ENCODE peak calls at places on chromosomes 6 and 20, in eight cellular contexts. One of them, this sample, is unnamed.

GRCh38 chr6:7258231-7258763 is 54.7 kb downstream of the SSR1 start:
- DNase-seq in uterus: no peak
- DNase-seq in GM23248: no peak
- DNase-seq in heart right ventricle: no peak
- DNase-seq in osteoblast: peak; percentile 39
- DNase-seq in heart left ventricle: no peak
- DNase-seq in Peyer's patch: no peak
- DNase-seq in body of pancreas: no peak
- DNase-seq in this sample: peak; percentile 25

GRCh38 chr6:127811939-127812338 is 88.9 kb downstream of the THEMIS start:
- DNase-seq in uterus: no peak
- DNase-seq in GM23248: no peak
- DNase-seq in heart right ventricle: no peak
- DNase-seq in osteoblast: no peak
- DNase-seq in heart left ventricle: no peak
- DNase-seq in Peyer's patch: no peak
- DNase-seq in body of pancreas: no peak
- DNase-seq in this sample: no peak

GRCh38 chr6:44291841-44292240 is 21.3 kb downstream of the AARS2 start:
- DNase-seq in uterus: no peak
- DNase-seq in GM23248: no peak
- DNase-seq in heart right ventricle: no peak
- DNase-seq in osteoblast: no peak
- DNase-seq in heart left ventricle: no peak
- DNase-seq in Peyer's patch: no peak
- DNase-seq in body of pancreas: no peak
- DNase-seq in this sample: peak; percentile 57

GRCh38 chr6:39882567-39882953 is 51.7 kb downstream of the MOCS1 start:
- DNase-seq in uterus: no peak
- DNase-seq in GM23248: peak; percentile 76
- DNase-seq in heart right ventricle: peak; percentile 67
- DNase-seq in osteoblast: peak; percentile 96
- DNase-seq in heart left ventricle: peak; percentile 69
- DNase-seq in Peyer's patch: no peak
- DNase-seq in body of pancreas: no peak
- DNase-seq in this sample: peak; percentile 93

GRCh38 chr6:112216699-112217551 is 37.4 kb downstream of the LAMA4 start:
- DNase-seq in uterus: no peak
- DNase-seq in GM23248: peak; percentile 91
- DNase-seq in heart right ventricle: no peak
- DNase-seq in osteoblast: peak; percentile 58
- DNase-seq in heart left ventricle: no peak
- DNase-seq in Peyer's patch: no peak
- DNase-seq in body of pancreas: no peak
- DNase-seq in this sample: no peak

GRCh38 chr6:49088631-49089030 is 374.4 kb downstream of the MMUT start:
- DNase-seq in uterus: no peak
- DNase-seq in GM23248: no peak
- DNase-seq in heart right ventricle: no peak
- DNase-seq in osteoblast: peak; percentile 29
- DNase-seq in heart left ventricle: no peak
- DNase-seq in Peyer's patch: no peak
- DNase-seq in body of pancreas: no peak
- DNase-seq in this sample: no peak

GRCh38 chr20:25738198-25738597 is 41.5 kb upstream of the ZNF337 start:
- DNase-seq in uterus: no peak
- DNase-seq in GM23248: peak; percentile 17
- DNase-seq in heart right ventricle: no peak
- DNase-seq in osteoblast: no peak
- DNase-seq in heart left ventricle: no peak
- DNase-seq in Peyer's patch: no peak
- DNase-seq in body of pancreas: no peak
- DNase-seq in this sample: no peak

GRCh38 chr6:106377061-106377540 is 16.6 kb downstream of the CRYBG1 start:
- DNase-seq in uterus: no peak
- DNase-seq in GM23248: peak; percentile 41
- DNase-seq in heart right ventricle: no peak
- DNase-seq in osteoblast: peak; percentile 58
- DNase-seq in heart left ventricle: no peak
- DNase-seq in Peyer's patch: no peak
- DNase-seq in body of pancreas: no peak
- DNase-seq in this sample: no peak

GRCh38 chr6:151230277-151230577 is 9.5 kb upstream of the AKAP12 start:
- DNase-seq in uterus: no peak
- DNase-seq in GM23248: no peak
- DNase-seq in heart right ventricle: no peak
- DNase-seq in osteoblast: no peak
- DNase-seq in heart left ventricle: no peak
- DNase-seq in Peyer's patch: no peak
- DNase-seq in body of pancreas: no peak
- DNase-seq in this sample: no peak

GRCh38 chr6:36355819-36356218 is 19.1 kb upstream of the BNIP5 start:
- DNase-seq in uterus: no peak
- DNase-seq in GM23248: no peak
- DNase-seq in heart right ventricle: no peak
- DNase-seq in osteoblast: no peak
- DNase-seq in heart left ventricle: no peak
- DNase-seq in Peyer's patch: no peak
- DNase-seq in body of pancreas: no peak
- DNase-seq in this sample: no peak
- H3K27ac ChIP-seq in uterus: no peak overlapping the region
- H3K27ac ChIP-seq in GM23248: no peak overlapping the region
- H3K27ac ChIP-seq in heart right ventricle: no peak overlapping the region
- H3K27ac ChIP-seq in osteoblast: peak overlapping the region; percentile 64
- H3K27ac ChIP-seq in heart left ventricle: no peak overlapping the region
- H3K27ac ChIP-seq in Peyer's patch: no peak overlapping the region
- H3K27ac ChIP-seq in body of pancreas: no peak overlapping the region
- H3K27ac ChIP-seq in this sample: no peak overlapping the region

DNA sequence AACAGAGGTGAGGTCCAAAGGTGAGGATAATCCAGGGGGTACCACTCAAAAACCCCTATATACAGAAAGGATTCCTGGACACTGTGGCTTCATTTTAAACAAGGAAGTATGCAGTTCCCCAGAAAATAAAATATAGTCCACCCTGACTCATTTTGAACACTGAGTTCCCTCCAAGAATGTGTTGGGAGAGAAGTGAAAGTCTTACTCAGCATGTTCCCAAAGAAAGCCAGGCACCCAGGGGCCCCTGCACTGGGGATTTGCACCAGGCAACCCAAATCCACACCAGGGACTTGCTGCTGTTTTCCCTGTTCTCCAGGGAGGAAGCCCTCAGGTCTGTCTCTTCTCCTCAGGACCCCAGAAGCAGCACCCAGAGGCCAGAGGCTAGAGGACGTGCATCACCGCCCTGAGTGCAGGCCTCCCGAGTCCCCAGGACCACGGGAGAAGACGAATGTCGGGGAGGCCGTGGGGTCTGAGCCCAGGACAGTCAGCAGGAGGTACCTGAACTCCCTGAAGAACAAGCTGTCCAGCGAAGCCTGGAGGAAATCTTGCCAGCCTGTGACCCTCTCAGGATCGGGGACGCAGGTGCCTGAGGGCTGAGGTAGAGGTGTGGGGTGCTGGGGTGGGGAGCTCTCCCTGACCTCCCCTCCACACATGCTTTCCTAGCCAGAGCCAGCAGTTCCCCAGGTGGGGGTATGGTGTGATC is 3.2 kb downstream of the FGD2 start:
- DNase-seq in uterus: no peak
- DNase-seq in GM23248: peak; percentile 15
- DNase-seq in heart right ventricle: no peak
- DNase-seq in osteoblast: no peak
- DNase-seq in heart left ventricle: no peak
- DNase-seq in Peyer's patch: no peak
- DNase-seq in body of pancreas: no peak
- DNase-seq in this sample: peak; percentile 44
- H3K4me1 ChIP-seq in uterus: no peaks in the 10 kb centered on the region
- H3K4me1 ChIP-seq in GM23248: peaks cover 7% of the 10 kb centered on the region
- H3K4me1 ChIP-seq in heart right ventricle: no peaks in the 10 kb centered on the region
- H3K4me1 ChIP-seq in osteoblast: peaks cover 13% of the 10 kb centered on the region
- H3K4me1 ChIP-seq in heart left ventricle: no peaks in the 10 kb centered on the region
- H3K4me1 ChIP-seq in Peyer's patch: no peaks in the 10 kb centered on the region
- H3K4me1 ChIP-seq in body of pancreas: peaks cover 3% of the 10 kb centered on the region
- H3K4me1 ChIP-seq in this sample: no peaks in the 10 kb centered on the region

DNA sequence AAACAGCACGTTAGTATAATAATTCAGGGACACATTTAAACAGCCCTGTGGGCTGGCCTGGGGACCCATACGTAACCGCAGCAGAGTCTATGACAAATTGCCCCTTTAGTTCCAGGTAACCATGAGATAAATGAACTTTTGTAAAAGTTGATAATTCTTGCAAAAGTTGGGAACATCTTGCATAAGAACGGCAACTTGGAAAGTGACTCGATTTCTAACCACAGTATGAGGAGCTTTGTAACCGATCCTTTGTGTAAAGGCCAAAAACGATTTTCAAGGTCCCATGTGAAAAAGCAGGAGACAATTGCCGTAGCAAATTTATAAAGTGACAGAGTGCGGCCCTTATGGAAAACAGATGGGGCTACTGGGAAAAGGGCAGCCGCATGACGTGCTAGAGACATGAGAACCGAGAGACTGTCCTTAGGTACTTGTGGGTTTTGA is 81.6 kb downstream of the PSMG4 start:
- DNase-seq in uterus: no peak
- DNase-seq in GM23248: peak; percentile 70
- DNase-seq in heart right ventricle: no peak
- DNase-seq in osteoblast: no peak
- DNase-seq in heart left ventricle: no peak
- DNase-seq in Peyer's patch: no peak
- DNase-seq in body of pancreas: no peak
- DNase-seq in this sample: peak; percentile 42
- H3K4me3 ChIP-seq in uterus: no peak overlapping the region
- H3K4me3 ChIP-seq in GM23248: peak overlapping the region; percentile 30
- H3K4me3 ChIP-seq in heart right ventricle: no peak overlapping the region
- H3K4me3 ChIP-seq in osteoblast: peak overlapping the region; percentile 30
- H3K4me3 ChIP-seq in heart left ventricle: no peak overlapping the region
- H3K4me3 ChIP-seq in Peyer's patch: no peak overlapping the region
- H3K4me3 ChIP-seq in body of pancreas: no peak overlapping the region
- H3K4me3 ChIP-seq in this sample: no peak overlapping the region

DNA sequence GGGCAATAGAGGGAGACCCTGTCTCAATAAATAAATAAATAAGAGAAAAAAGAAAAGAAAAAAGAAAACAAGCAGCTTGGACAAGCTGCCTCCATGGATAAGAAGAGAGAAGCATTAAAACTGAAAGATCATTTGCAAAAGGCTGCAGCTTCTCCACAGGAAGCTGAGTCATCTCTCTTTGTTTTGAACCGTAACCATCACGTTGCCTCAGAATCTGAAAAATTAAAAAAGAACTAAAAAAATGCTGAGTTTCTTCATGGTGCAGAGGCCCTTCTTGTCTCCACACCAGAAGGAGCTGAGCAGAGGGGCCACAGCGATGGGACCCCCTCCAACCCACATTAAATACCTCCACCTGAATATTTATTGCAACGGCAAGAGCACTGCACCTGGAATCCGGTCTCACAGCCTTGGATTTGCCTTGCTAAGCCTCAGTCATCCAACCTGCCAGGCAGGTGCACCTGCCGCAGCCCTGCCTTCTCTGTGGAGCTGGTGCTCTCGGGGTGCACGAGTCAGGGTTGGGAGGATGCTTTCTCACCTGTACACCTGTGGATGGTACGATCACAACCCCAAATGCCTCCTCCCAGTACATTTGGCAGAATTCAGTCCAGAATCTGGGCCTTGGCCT is 28.1 kb downstream of the TOX2 start:
- DNase-seq in uterus: no peak
- DNase-seq in GM23248: peak; percentile 88
- DNase-seq in heart right ventricle: no peak
- DNase-seq in osteoblast: peak; percentile 92
- DNase-seq in heart left ventricle: no peak
- DNase-seq in Peyer's patch: no peak
- DNase-seq in body of pancreas: no peak
- DNase-seq in this sample: peak; percentile 48
- H3K27ac ChIP-seq in uterus: no peak overlapping the region
- H3K27ac ChIP-seq in GM23248: peak overlapping the region; percentile 51
- H3K27ac ChIP-seq in heart right ventricle: no peak overlapping the region
- H3K27ac ChIP-seq in osteoblast: peak overlapping the region; percentile 37
- H3K27ac ChIP-seq in heart left ventricle: no peak overlapping the region
- H3K27ac ChIP-seq in Peyer's patch: peak overlapping the region; percentile 52
- H3K27ac ChIP-seq in body of pancreas: no peak overlapping the region
- H3K27ac ChIP-seq in this sample: no peak overlapping the region